ENCODE peak calls at places on chromosomes 6 and 20, in seven cellular contexts. One of them, this sample, is unnamed.

GRCh38 chr6:127737768-127738167 is 160.8 kb downstream of the C6orf58 start:
- DNase-seq in NCI-H1105: no peak
- DNase-seq in lower lobe of right lung: no peak
- DNase-seq in neuronal stem cell: no peak
- DNase-seq in tibial nerve: no peak
- DNase-seq in HTR-8/SVneo: no peak
- DNase-seq in activated CD4-positive, CD25-positive, alpha-beta regulatory T cell: no peak
- DNase-seq in this sample: no peak

GRCh38 chr6:44969446-44970175 is 358.5 kb upstream of the RUNX2 start:
- DNase-seq in NCI-H1105: no peak
- DNase-seq in lower lobe of right lung: no peak
- DNase-seq in neuronal stem cell: no peak
- DNase-seq in tibial nerve: no peak
- DNase-seq in HTR-8/SVneo: no peak
- DNase-seq in activated CD4-positive, CD25-positive, alpha-beta regulatory T cell: no peak
- DNase-seq in this sample: no peak

GRCh38 chr6:46832816-46833215 is 39.6 kb downstream of the MEP1A start:
- DNase-seq in NCI-H1105: no peak
- DNase-seq in lower lobe of right lung: no peak
- DNase-seq in neuronal stem cell: no peak
- DNase-seq in tibial nerve: no peak
- DNase-seq in HTR-8/SVneo: no peak
- DNase-seq in activated CD4-positive, CD25-positive, alpha-beta regulatory T cell: no peak
- DNase-seq in this sample: no peak

GRCh38 chr20:37454636-37455035 is 66.4 kb upstream of the NNAT start:
- DNase-seq in NCI-H1105: no peak
- DNase-seq in lower lobe of right lung: no peak
- DNase-seq in neuronal stem cell: no peak
- DNase-seq in tibial nerve: no peak
- DNase-seq in HTR-8/SVneo: no peak
- DNase-seq in activated CD4-positive, CD25-positive, alpha-beta regulatory T cell: no peak
- DNase-seq in this sample: no peak

GRCh38 chr20:37231970-37232620 is 29.5 kb downstream of the GHRH start:
- DNase-seq in NCI-H1105: no peak
- DNase-seq in lower lobe of right lung: no peak
- DNase-seq in neuronal stem cell: no peak
- DNase-seq in tibial nerve: no peak
- DNase-seq in HTR-8/SVneo: no peak
- DNase-seq in activated CD4-positive, CD25-positive, alpha-beta regulatory T cell: no peak
- DNase-seq in this sample: no peak

GRCh38 chr20:15100506-15101160 is 763.2 kb upstream of the FLRT3 start:
- DNase-seq in NCI-H1105: no peak
- DNase-seq in lower lobe of right lung: no peak
- DNase-seq in neuronal stem cell: no peak
- DNase-seq in tibial nerve: no peak
- DNase-seq in HTR-8/SVneo: no peak
- DNase-seq in activated CD4-positive, CD25-positive, alpha-beta regulatory T cell: no peak
- DNase-seq in this sample: no peak

GRCh38 chr6:98945311-98946005 is 2.3 kb downstream of the FBXL4 start:
- DNase-seq in NCI-H1105: no peak
- DNase-seq in lower lobe of right lung: no peak
- DNase-seq in neuronal stem cell: no peak
- DNase-seq in tibial nerve: no peak
- DNase-seq in HTR-8/SVneo: no peak
- DNase-seq in activated CD4-positive, CD25-positive, alpha-beta regulatory T cell: no peak
- DNase-seq in this sample: peak; percentile 49

GRCh38 chr6:68364276-68364785 is 270.8 kb upstream of the ADGRB3 start:
- DNase-seq in NCI-H1105: no peak
- DNase-seq in lower lobe of right lung: no peak
- DNase-seq in neuronal stem cell: no peak
- DNase-seq in tibial nerve: no peak
- DNase-seq in HTR-8/SVneo: no peak
- DNase-seq in activated CD4-positive, CD25-positive, alpha-beta regulatory T cell: no peak
- DNase-seq in this sample: no peak

GRCh38 chr6:128235556-128235955 is 284.8 kb downstream of the PTPRK start:
- DNase-seq in NCI-H1105: no peak
- DNase-seq in lower lobe of right lung: no peak
- DNase-seq in neuronal stem cell: no peak
- DNase-seq in tibial nerve: no peak
- DNase-seq in HTR-8/SVneo: no peak
- DNase-seq in activated CD4-positive, CD25-positive, alpha-beta regulatory T cell: no peak
- DNase-seq in this sample: no peak

GRCh38 chr6:161100072-161100471 is 108.5 kb downstream of the MAP3K4 start:
- DNase-seq in NCI-H1105: no peak
- DNase-seq in lower lobe of right lung: no peak
- DNase-seq in neuronal stem cell: no peak
- DNase-seq in tibial nerve: no peak
- DNase-seq in HTR-8/SVneo: no peak
- DNase-seq in activated CD4-positive, CD25-positive, alpha-beta regulatory T cell: no peak
- DNase-seq in this sample: no peak

GRCh38 chr6:131258816-131259476 is 123.7 kb downstream of the AKAP7 start:
- DNase-seq in NCI-H1105: no peak
- DNase-seq in lower lobe of right lung: no peak
- DNase-seq in neuronal stem cell: no peak
- DNase-seq in tibial nerve: no peak
- DNase-seq in HTR-8/SVneo: no peak
- DNase-seq in activated CD4-positive, CD25-positive, alpha-beta regulatory T cell: no peak
- DNase-seq in this sample: no peak

GRCh38 chr6:139425780-139426179 is 51.3 kb upstream of the CITED2 start:
- DNase-seq in NCI-H1105: no peak
- DNase-seq in lower lobe of right lung: no peak
- DNase-seq in neuronal stem cell: no peak
- DNase-seq in tibial nerve: no peak
- DNase-seq in HTR-8/SVneo: no peak
- DNase-seq in activated CD4-positive, CD25-positive, alpha-beta regulatory T cell: no peak
- DNase-seq in this sample: no peak

GRCh38 chr6:125853740-125854139 is 63.0 kb downstream of the NCOA7 start:
- DNase-seq in NCI-H1105: no peak
- DNase-seq in lower lobe of right lung: no peak
- DNase-seq in neuronal stem cell: no peak
- DNase-seq in tibial nerve: no peak
- DNase-seq in HTR-8/SVneo: no peak
- DNase-seq in activated CD4-positive, CD25-positive, alpha-beta regulatory T cell: no peak
- DNase-seq in this sample: no peak

GRCh38 chr20:33940701-33941100 is 53.0 kb upstream of the RALY start:
- DNase-seq in NCI-H1105: no peak
- DNase-seq in lower lobe of right lung: no peak
- DNase-seq in neuronal stem cell: no peak
- DNase-seq in tibial nerve: no peak
- DNase-seq in HTR-8/SVneo: no peak
- DNase-seq in activated CD4-positive, CD25-positive, alpha-beta regulatory T cell: no peak
- DNase-seq in this sample: no peak

GRCh38 chr6:90168693-90169131 is 127.9 kb downstream of the BACH2 start:
- DNase-seq in NCI-H1105: no peak
- DNase-seq in lower lobe of right lung: no peak
- DNase-seq in neuronal stem cell: no peak
- DNase-seq in tibial nerve: no peak
- DNase-seq in HTR-8/SVneo: no peak
- DNase-seq in activated CD4-positive, CD25-positive, alpha-beta regulatory T cell: no peak
- DNase-seq in this sample: peak; percentile 41

GRCh38 chr6:85749236-85749635 is 106.5 kb upstream of the SYNCRIP start:
- DNase-seq in NCI-H1105: no peak
- DNase-seq in lower lobe of right lung: no peak
- DNase-seq in neuronal stem cell: no peak
- DNase-seq in tibial nerve: no peak
- DNase-seq in HTR-8/SVneo: no peak
- DNase-seq in activated CD4-positive, CD25-positive, alpha-beta regulatory T cell: no peak
- DNase-seq in this sample: no peak

GRCh38 chr6:1001655-1002349 is 308.9 kb upstream of the EXOC2 start:
- DNase-seq in NCI-H1105: no peak
- DNase-seq in lower lobe of right lung: no peak
- DNase-seq in neuronal stem cell: no peak
- DNase-seq in tibial nerve: no peak
- DNase-seq in HTR-8/SVneo: no peak
- DNase-seq in activated CD4-positive, CD25-positive, alpha-beta regulatory T cell: no peak
- DNase-seq in this sample: no peak

GRCh38 chr6:36241728-36242127 is 28.1 kb upstream of the PNPLA1 start:
- DNase-seq in NCI-H1105: no peak
- DNase-seq in lower lobe of right lung: no peak
- DNase-seq in neuronal stem cell: no peak
- DNase-seq in tibial nerve: no peak
- DNase-seq in HTR-8/SVneo: no peak
- DNase-seq in activated CD4-positive, CD25-positive, alpha-beta regulatory T cell: no peak
- DNase-seq in this sample: no peak